ENCODE peak calls at places on chromosome X, in six cellular contexts. J is GM23248, S is fibroblast of lung, U is MM.1S, F is HCT116, O is hepatocyte. N is an unnamed sample.
A peak's percentile ranks its signal among the peaks of the same experiment; 100 is the strongest.

GRCh38 chrX:39470588-39471155 is 627.1 kb downstream of the BCOR start:
- DNase-seq in O (peak; percentile 74), U (no peak), J (peak; percentile 61), S (peak; percentile 74), F (no peak), N (no peak)

GRCh38 chrX:20951016-20951795 is 423.0 kb upstream of the CNKSR2 start:
- DNase-seq in F (no peak), S (no peak), J (no peak), O (no peak), U (no peak), N (peak; percentile 46)

GRCh38 chrX:148417934-148418333 is 82.5 kb upstream of the AFF2 start:
- DNase-seq in S (peak; percentile 56), O (no peak), J (peak; percentile 26), F (no peak), U (no peak), N (peak; percentile 83)

GRCh38 chrX:153441296-153441695 is 4.6 kb downstream of the TREX2 start:
- DNase-seq in J (no peak), U (no peak), O (no peak), S (no peak), F (no peak), N (peak; percentile 46)

GRCh38 chrX:71607488-71607887 is 10.8 kb downstream of the CXCR3 start:
- DNase-seq in S (no peak), U (no peak), O (no peak), F (no peak), J (no peak), N (no peak)

GRCh38 chrX:71320126-71320525 is 18.6 kb downstream of the ITGB1BP2 start:
- DNase-seq in J (no peak), U (no peak), S (no peak), O (no peak), F (no peak), N (no peak)

GRCh38 chrX:141832247-141832646 is 5.9 kb upstream of the MAGEC3 start:
- DNase-seq in J (no peak), F (no peak), O (no peak), S (no peak), U (no peak), N (no peak)

GRCh38 chrX:54564942-54565341 is 34.9 kb downstream of the GNL3L start:
- DNase-seq in U (no peak), J (peak; percentile 22), O (no peak), S (peak; percentile 2), F (no peak), N (no peak)

GRCh38 chrX:119240356-119240755 is 4.3 kb downstream of the PGRMC1 start:
- DNase-seq in F (no peak), S (peak; percentile 87), U (no peak), J (peak; percentile 88), O (no peak), N (no peak)

GRCh38 chrX:124690495-124690894 is 344.1 kb downstream of the SH2D1A start:
- DNase-seq in J (no peak), O (no peak), U (no peak), S (no peak), F (no peak), N (peak; percentile 11)

GRCh38 chrX:84186603-84187358 is 1.2 kb downstream of the RPS6KA6 start:
- DNase-seq in U (peak; percentile 48), F (no peak), O (peak; percentile 13), S (peak; percentile 12), J (peak; percentile 21), N (peak; percentile 12)

GRCh38 chrX:14051416-14051815 is 21.7 kb upstream of the GEMIN8 start:
- DNase-seq in F (no peak), J (peak; percentile 19), O (no peak), S (no peak), U (no peak), N (no peak)

GRCh38 chrX:9166566-9166909 is 132.6 kb upstream of the FAM9B start:
- DNase-seq in S (peak; percentile 31), J (no peak), F (no peak), O (no peak), U (no peak), N (no peak)

GRCh38 chrX:69314436-69315348 is 149.4 kb upstream of the PJA1 start:
- DNase-seq in S (no peak), U (no peak), J (no peak), O (peak; percentile 44), F (no peak), N (no peak)

GRCh38 chrX:37659047-37659446 is 26.5 kb upstream of the XK start:
- DNase-seq in S (no peak), J (no peak), O (no peak), U (no peak), F (no peak), N (no peak)

DNA sequence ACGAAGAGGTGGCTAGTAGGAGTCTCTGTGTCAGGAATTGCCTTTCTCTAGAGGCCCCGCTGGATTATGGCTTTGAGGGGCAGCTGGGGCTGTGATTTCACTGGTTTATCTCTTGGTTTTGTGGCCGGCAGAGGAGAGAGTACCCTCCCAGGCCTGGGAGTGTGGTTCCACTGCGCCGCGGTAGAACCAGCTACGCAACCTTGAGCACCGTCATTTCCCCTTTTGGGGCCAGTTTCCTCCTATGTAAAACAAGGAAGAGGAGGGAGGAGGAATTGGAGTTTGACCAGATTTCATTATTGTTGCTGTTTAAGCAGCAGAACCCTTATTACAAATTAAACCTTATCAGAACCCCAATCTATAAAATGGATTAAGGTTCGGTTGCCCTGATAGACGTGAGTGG is 4.4 kb downstream of the SOX3 start:
- DNase-seq in O (no peak), U (no peak), F (no peak), S (no peak), J (no peak), N (no peak)
- TF ChIP-seq EZH2 in O (no peak), U (no peak), F (no peak), S (no peak), J (no peak), N (no peak)

DNA sequence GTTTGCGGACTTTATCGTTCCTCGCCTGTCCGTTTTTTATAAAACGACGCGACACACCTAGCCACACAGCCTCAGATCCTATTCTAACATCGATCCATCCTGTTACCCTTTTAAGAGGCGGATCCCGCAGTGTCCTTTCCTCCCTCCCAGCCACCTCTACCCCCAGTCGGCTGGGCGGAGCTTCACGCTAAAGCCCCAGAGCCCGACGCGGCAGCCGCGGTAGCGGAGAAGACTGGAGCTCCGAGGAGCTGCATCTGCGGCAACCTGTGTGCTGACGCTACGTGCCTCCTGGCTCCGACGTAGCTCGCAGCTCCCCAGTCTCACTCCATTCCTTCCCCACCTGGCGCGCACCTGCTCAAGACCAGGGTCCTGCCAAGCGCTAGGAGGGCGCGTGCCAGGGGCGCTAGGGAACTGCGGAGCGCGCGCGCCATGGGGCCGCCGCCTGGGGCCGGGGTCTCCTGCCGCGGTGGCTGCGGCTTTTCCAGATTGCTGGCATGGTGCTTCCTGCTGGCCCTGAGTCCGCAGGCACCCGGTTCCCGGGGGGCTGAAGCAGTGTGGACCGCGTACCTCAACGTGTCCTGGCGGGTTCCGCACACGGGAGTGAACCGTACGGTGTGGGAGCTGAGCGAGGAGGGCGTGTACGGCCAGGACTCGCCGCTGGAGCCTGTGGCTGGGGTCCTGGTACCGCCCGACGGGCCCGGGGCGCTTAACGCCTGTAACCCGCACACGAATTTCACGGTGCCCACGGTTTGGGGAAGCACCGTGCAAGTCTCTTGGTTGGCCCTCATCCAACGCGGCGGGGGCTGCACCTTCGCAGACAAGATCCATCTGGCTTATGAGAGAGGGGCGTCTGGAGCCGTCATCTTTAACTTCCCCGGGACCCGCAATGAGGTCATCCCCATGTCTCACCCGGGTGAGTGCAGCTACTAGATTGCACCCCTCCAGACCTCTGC is at the start of gene RNF128:
- DNase-seq in F (peak; percentile 70), O (peak; percentile 76), U (peak; percentile 9), J (peak; percentile 62), S (peak; percentile 52), N (peak; percentile 62)
- TF ChIP-seq EZH2 in F (no peak), O (no peak), U (no peak), J (no peak), S (no peak), N (no peak)

DNA sequence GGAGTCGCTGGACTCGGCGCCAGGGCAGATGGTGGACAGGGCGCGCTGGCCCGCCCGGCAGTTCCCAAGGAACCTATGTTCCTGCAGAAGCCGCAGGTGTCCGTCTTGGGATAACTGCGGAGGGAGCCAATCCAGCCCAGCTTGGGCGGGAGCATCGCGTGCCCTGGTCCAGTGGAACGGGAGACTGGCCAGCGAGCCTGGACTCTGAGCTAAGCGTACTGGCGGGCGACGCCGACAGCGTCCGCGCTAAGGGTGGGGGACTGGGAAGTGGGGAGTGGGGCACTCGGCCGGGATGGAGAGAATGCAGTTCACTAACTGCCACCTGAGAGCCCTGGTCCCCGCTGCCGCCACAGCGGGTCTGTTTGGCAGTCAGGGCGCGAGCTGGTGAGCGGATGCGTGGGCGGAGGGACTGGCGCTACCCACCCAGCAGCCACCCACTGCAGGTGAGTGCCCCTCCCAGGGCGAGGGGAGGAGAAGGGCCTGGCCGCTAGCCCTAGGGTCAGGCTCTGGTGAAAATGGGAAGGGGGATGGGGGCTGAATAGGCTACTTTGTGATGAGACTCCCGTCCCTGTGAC is 1.3 kb upstream of the MAMLD1 start:
- DNase-seq in J (peak; percentile 66), S (peak; percentile 50), F (no peak), O (peak; percentile 31), U (no peak), N (peak; percentile 24)
- TF ChIP-seq EZH2 in J (no peak), S (no peak), F (no peak), O (no peak), U (no peak), N (no peak)

DNA sequence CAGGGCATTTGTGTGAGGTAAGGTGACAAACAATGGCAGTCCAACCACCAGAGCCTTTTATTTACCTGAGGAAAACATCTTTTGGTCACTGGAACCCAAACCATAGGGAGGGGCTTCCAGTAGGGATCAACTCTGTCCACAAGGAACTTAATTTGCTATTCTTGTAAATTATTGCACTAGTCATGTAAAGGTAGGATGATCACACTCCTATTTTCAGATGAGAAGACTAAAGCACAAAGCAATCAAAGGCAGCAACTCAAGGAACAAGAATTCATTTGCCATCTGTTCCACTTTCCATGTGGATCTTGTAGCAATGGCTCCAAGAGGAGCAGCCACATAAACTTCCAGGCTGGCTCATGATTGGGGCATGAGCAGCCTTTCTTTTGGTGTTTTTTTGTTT is 35.3 kb downstream of the CD99L2 start:
- DNase-seq in J (no peak), O (no peak), S (no peak), U (no peak), F (no peak), N (no peak)
- TF ChIP-seq EZH2 in J (no peak), O (no peak), S (no peak), U (no peak), F (no peak), N (no peak)

GRCh38 chrX:108732630-108733321 is 3.6 kb downstream of the IRS4 start:
- DNase-seq in S (no peak), J (no peak), U (peak; percentile 34), O (peak; percentile 9), F (no peak), N (no peak)

GRCh38 chrX:108734426-108734825 is 1.9 kb downstream of the IRS4 start:
- DNase-seq in O (no peak), J (no peak), F (no peak), U (no peak), S (no peak), N (no peak)

GRCh38 chrX:108735087-108735679 is 1.2 kb downstream of the IRS4 start:
- DNase-seq in S (no peak), O (peak; percentile 34), F (no peak), U (no peak), J (no peak), N (no peak)

GRCh38 chrX:108726748-108727147 is 9.6 kb downstream of the IRS4 start:
- DNase-seq in J (no peak), F (no peak), U (no peak), O (no peak), S (no peak), N (no peak)

DNA sequence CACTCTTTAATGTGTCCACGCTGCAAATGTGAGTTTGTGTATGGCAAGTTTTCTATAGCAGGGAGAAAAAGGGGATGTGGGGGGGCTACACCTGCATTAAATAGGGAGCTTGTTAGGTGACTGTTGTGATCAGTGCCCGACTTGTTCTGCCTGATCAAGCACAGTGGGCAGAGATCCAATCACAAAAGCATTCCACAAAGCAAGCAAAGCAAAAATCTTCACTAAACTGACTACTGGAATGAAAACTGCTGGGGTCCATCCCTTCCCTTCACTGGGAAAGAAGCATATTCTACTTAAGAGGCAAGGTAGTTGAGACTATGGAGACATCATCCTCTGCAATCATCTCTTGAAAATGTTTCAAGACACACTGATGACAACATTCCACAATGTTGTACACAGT is 5.2 kb downstream of the IRS4 start:
- DNase-seq in J (no peak), O (no peak), F (no peak), U (no peak), S (no peak), N (no peak)
- TF ChIP-seq EZH2 in J (no peak), O (no peak), F (no peak), U (no peak), S (no peak), N (peak; percentile 43)